ENCODE peak calls at places on chromosomes 3 and 15, in six cellular contexts. M is small intestine, G is psoas muscle, O is mucosa of descending colon, W is stomach, R is PC-3. A is an unnamed sample.

GRCh38 chr15:39788108-39788507 is 5.5 kb upstream of the FSIP1 start:
- DNase-seq in R (no peak), G (no peak), O (no peak), W (no peak), M (no peak), A (no peak)

GRCh38 chr3:12044860-12045259 is 40.7 kb downstream of the SYN2 start:
- DNase-seq in O (no peak), G (no peak), W (no peak), R (no peak), M (no peak), A (no peak)

GRCh38 chr3:45892161-45892560 is 5.8 kb downstream of the CCR9 start:
- DNase-seq in R (no peak), O (no peak), G (no peak), W (no peak), M (no peak), A (no peak)

GRCh38 chr3:152969557-152970300 is 134.8 kb downstream of the P2RY1 start:
- DNase-seq in G (no peak), M (no peak), W (no peak), R (peak; percentile 93), O (no peak), A (peak; percentile 6)

GRCh38 chr15:40290540-40291087 is 7.8 kb upstream of the ANKRD63 start:
- DNase-seq in G (no peak), O (no peak), R (no peak), W (no peak), M (no peak), A (no peak)

GRCh38 chr15:97087337-97087736 is 756.8 kb downstream of the NR2F2 start:
- DNase-seq in G (no peak), R (no peak), W (no peak), M (no peak), O (no peak), A (no peak)

GRCh38 chr3:160869825-160870224 is 113.8 kb downstream of the PPM1L start:
- DNase-seq in M (no peak), O (no peak), W (no peak), G (peak; percentile 75), R (peak; percentile 29), A (peak; percentile 56)

GRCh38 chr3:31341130-31341529 is 191.6 kb upstream of the STT3B start:
- DNase-seq in W (peak; percentile 26), O (no peak), R (no peak), G (no peak), M (peak; percentile 5), A (no peak)

GRCh38 chr15:52042051-52042851 is 23.2 kb downstream of the MAPK6 start:
- DNase-seq in O (no peak), W (no peak), M (no peak), G (no peak), R (peak; percentile 33), A (no peak)

GRCh38 chr3:133211449-133211848 is 173.3 kb downstream of the TMEM108 start:
- DNase-seq in G (no peak), R (no peak), W (no peak), O (no peak), M (no peak), A (no peak)

GRCh38 chr15:97072560-97072959 is 742.1 kb downstream of the NR2F2 start:
- DNase-seq in M (no peak), W (no peak), G (no peak), O (no peak), R (no peak), A (no peak)

GRCh38 chr15:36970522-36970921 is 129.8 kb downstream of the MEIS2 start:
- DNase-seq in O (no peak), M (peak; percentile 49), R (peak; percentile 5), G (no peak), W (no peak), A (no peak)

GRCh38 chr3:186057594-186057993 is 51.3 kb downstream of the ETV5 start:
- DNase-seq in O (no peak), R (peak; percentile 34), G (no peak), W (no peak), M (no peak), A (no peak)

GRCh38 chr15:40736575-40736974 is 18.5 kb downstream of the RMDN3 start:
- DNase-seq in O (no peak), G (no peak), R (peak; percentile 52), W (no peak), M (no peak), A (no peak)

GRCh38 chr3:39144748-39145380 is 8.5 kb downstream of the CSRNP1 start:
- DNase-seq in G (no peak), R (no peak), O (no peak), W (no peak), M (no peak), A (no peak)

GRCh38 chr3:133964547-133964946 is 65.2 kb downstream of the SLCO2A1 start:
- DNase-seq in W (no peak), M (peak; percentile 40), G (no peak), R (peak; percentile 32), O (no peak), A (no peak)

GRCh38 chr3:47428585-47429145 is 47.1 kb downstream of the SCAP start:
- DNase-seq in G (peak; percentile 4), W (no peak), M (no peak), O (no peak), R (no peak), A (no peak)

DNA sequence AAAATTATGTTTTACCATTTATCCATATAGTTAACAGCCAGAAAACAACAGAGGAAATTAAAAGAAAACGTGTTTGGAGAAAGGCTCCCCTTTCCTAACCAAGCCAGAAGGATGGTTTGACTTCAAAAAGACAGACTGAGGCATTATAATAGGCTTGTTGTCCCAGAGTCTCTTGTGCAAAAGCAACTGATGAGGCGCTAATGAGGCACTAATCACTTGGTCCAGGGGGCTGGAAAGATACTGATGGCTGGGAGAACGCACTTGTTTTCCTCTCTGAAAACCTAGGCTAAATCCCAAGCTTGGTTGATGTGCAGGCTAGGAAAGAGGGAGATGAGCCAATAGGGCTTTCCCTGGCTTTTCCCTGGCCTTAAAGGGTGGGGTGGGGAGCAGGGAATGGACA is 389.6 kb downstream of the NTRK3 start:
- DNase-seq in M (no peak), R (no peak), W (no peak), G (no peak), O (no peak), A (no peak)
- H3K9me3 ChIP-seq in M (no peaks in the 10 kb centered on the region), R (peaks cover 4% of the 10 kb centered on the region), W (no peaks in the 10 kb centered on the region), G (no peaks in the 10 kb centered on the region), O (no peaks in the 10 kb centered on the region), A (no peaks in the 10 kb centered on the region)

DNA sequence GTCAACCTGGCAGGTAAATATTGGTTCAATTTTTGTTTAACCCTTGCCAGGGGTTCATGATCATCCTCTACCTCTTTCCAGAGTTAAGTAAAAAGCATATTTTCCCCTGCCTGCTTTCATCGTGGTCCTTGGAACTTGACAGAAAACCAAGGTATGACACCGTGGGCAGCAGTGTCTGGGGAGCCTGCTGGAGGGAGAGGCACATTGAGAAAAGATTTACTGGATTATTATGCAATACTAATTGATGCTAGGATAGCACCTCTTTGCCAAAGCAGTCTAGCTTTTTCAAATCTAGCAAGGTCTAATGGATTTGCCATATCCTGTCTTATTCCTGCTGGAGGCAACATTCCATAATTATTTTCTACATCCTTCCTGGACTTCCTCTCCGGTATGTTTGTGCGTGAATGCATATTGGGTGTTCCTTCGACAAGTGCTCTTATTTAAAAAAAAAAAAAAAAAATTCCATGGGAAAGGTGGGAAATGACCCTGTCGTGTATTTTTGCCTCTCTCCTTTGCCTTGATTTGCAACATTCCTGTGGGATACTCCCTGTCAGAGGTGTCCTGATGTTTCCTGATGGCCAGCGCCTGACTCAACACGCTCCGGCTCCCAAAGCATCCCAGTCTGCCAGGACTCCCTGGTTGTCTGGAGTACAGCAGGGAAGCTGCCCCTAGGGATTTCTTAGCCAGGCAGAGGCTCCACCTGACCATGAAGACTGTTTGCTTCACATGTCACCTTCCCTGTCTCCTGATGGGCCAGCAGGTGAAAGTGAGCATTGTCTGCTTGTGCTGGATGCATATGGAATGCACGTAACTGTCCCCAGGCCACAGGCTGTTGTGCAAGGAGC is 6.3 kb downstream of the BHLHE40 start:
- DNase-seq in W (no peak), R (peak; percentile 78), M (no peak), O (no peak), G (no peak), A (peak; percentile 49)
- H3K4me3 ChIP-seq in W (no peak overlapping the region), R (peak overlapping the region; percentile 35), M (no peak overlapping the region), O (no peak overlapping the region), G (peak overlapping the region; percentile 99), A (no peak overlapping the region)

DNA sequence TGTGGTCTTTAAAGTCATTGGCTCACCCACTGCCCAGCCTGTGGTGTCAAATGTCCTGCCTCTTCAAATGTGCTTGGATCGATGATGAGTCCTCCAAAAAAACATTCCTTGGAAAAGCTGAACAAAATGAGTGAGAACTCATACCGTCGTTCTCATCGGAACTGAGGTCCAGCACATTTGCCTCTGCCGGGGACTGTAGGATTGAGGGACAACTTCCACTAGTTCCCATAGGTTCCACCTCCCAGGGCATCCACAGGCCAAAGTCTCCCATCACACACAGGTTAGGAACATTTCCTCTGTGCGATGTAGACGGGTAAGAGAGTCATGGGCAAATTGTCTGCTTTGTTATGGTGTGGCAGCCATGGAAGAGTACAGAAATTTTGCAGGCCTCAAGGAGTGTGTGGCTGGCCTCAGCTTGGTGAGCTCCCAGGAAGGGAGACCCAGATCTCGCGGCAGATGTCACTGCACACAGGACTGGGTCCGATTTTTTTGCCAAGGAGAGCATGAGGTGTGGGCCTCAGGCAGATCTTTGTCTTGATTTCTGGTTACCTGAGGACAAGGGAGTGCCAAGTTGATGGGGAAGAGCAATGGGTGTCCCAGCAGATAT is 115.7 kb downstream of the SNRPN start:
- DNase-seq in M (no peak), O (no peak), W (no peak), G (no peak), R (no peak), A (no peak)
- H3K9me3 ChIP-seq in M (peaks cover 38% of the 10 kb centered on the region), O (peaks cover 100% of the 10 kb centered on the region), W (peaks cover 100% of the 10 kb centered on the region), G (peaks cover 98% of the 10 kb centered on the region), R (peaks cover 94% of the 10 kb centered on the region), A (peaks cover 10% of the 10 kb centered on the region)

GRCh38 chr15:57159767-57160166 is 216.5 kb upstream of the CGNL1 start:
- DNase-seq in M (no peak), G (no peak), R (no peak), O (no peak), W (no peak), A (no peak)
- H3K4me3 ChIP-seq in M (no peak overlapping the region), G (no peak overlapping the region), R (no peak overlapping the region), O (no peak overlapping the region), W (no peak overlapping the region), A (no peak overlapping the region)

DNA sequence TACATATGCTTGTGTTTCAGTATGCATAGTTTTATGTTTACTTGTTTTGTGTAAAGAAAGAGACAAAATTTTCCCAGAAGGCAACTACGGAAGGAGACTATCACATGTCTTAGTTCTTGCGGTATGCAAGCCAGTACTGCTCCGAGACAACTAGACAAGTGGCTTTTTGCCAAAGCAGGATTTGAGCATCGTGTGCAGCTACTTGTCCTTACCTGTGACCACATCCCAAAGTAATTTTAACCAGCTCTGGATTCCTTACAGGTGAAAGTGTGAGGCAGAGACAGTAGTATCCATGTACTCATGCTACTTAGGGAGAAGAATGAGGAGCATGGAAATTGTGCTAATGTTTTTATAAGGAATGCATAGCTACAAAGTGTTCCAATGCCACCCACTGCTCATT is 591.3 kb upstream of the NR2F2 start:
- DNase-seq in O (no peak), R (no peak), G (no peak), M (no peak), W (no peak), A (no peak)
- H3K9me3 ChIP-seq in O (no peaks in the 10 kb centered on the region), R (no peaks in the 10 kb centered on the region), G (no peaks in the 10 kb centered on the region), M (no peaks in the 10 kb centered on the region), W (no peaks in the 10 kb centered on the region), A (no peaks in the 10 kb centered on the region)